ENCODE peak calls at places on chromosome 22, in nine cellular contexts. X is colonic mucosa, B is aorta, A is neural progenitor cell, G is caudate nucleus, N is RWPE1, F is heart left ventricle, E is A673, Q is brain microvascular endothelial cell. W is an unnamed sample.

GRCh38 chr22:40181323-40181722 is 3.6 kb downstream of the TNRC6B start:
- DNase-seq in B (no peak), A (no peak), N (no peak), X (no peak), F (no peak), E (no peak), G (no peak), Q (no peak), W (no peak)

GRCh38 chr22:25028841-25029141 is 76.3 kb downstream of the KIAA1671 start:
- DNase-seq in N (no peak), G (no peak), A (no peak), B (no peak), E (no peak), X (no peak), Q (no peak), F (no peak), W (no peak)

GRCh38 chr22:39661842-39662676 is 91.5 kb downstream of the CACNA1I start:
- DNase-seq in G (no peak), X (peak; percentile 80), A (peak; percentile 78), Q (no peak), E (peak; percentile 17), F (no peak), B (no peak), N (peak; percentile 58), W (no peak)

GRCh38 chr22:24526191-24526590 is 28.7 kb downstream of the GUCD1 start:
- DNase-seq in X (no peak), F (no peak), B (no peak), E (no peak), Q (no peak), N (no peak), G (no peak), A (no peak), W (no peak)

GRCh38 chr22:28920757-28921584 is 37.6 kb downstream of the ZNRF3 start:
- DNase-seq in N (no peak), G (no peak), X (no peak), Q (no peak), B (no peak), F (no peak), A (no peak), E (no peak), W (no peak)

GRCh38 chr22:31584804-31585160 is 77.2 kb downstream of the PISD start:
- DNase-seq in X (no peak), E (no peak), Q (no peak), F (no peak), B (no peak), A (no peak), G (no peak), N (no peak), W (no peak)

GRCh38 chr22:39115976-39116621 is 19.1 kb downstream of the APOBEC3H start:
- DNase-seq in E (no peak), Q (no peak), A (no peak), F (no peak), B (no peak), G (no peak), N (no peak), X (no peak), W (no peak)

GRCh38 chr22:26535499-26535898 is 23.2 kb upstream of the TFIP11 start:
- DNase-seq in X (no peak), B (no peak), E (no peak), G (no peak), F (no peak), N (no peak), A (no peak), Q (no peak), W (no peak)

GRCh38 chr22:27984001-27984695 is 65.1 kb upstream of the PITPNB start:
- DNase-seq in B (no peak), G (no peak), Q (no peak), X (no peak), N (no peak), E (no peak), A (no peak), F (no peak), W (no peak)

GRCh38 chr22:19879996-19880785 is 25.5 kb upstream of the GNB1L start:
- DNase-seq in G (no peak), B (peak; percentile 41), F (no peak), Q (no peak), N (no peak), X (no peak), E (no peak), A (no peak), W (no peak)

GRCh38 chr22:19879651-19879995 is 24.9 kb upstream of the GNB1L start:
- DNase-seq in N (no peak), Q (no peak), G (no peak), A (no peak), X (no peak), F (no peak), B (peak; percentile 44), E (no peak), W (peak; percentile 25)

GRCh38 chr22:19882446-19883381 is 28.0 kb upstream of the GNB1L start:
- DNase-seq in A (no peak), N (no peak), X (peak; percentile 16), E (no peak), Q (no peak), B (peak; percentile 40), G (no peak), F (no peak), W (no peak)

GRCh38 chr22:19879248-19879575 is 24.5 kb upstream of the GNB1L start:
- DNase-seq in Q (no peak), X (no peak), G (no peak), A (no peak), E (no peak), B (peak; percentile 41), F (no peak), N (no peak), W (no peak)

GRCh38 chr22:19880786-19881569 is 26.3 kb upstream of the GNB1L start:
- DNase-seq in B (peak; percentile 79), G (no peak), F (peak; percentile 58), N (peak; percentile 90), E (peak; percentile 97), Q (peak; percentile 98), X (peak; percentile 22), A (peak; percentile 96), W (peak; percentile 68)
- H3K27ac ChIP-seq in B (no peak overlapping the region), G (no peak overlapping the region), F (no peak overlapping the region), N (peak overlapping the region; percentile 99), E (peak overlapping the region; percentile 86), Q (peak overlapping the region; percentile 81), X (no peak overlapping the region), A (no peak overlapping the region), W (no peak overlapping the region)

GRCh38 chr22:21800552-21801303 is 65.1 kb upstream of the YPEL1 start:
- DNase-seq in G (no peak), F (no peak), A (no peak), Q (no peak), X (no peak), N (no peak), B (no peak), E (no peak), W (no peak)

GRCh38 chr22:21802673-21803072 is 64.8 kb downstream of the MAPK1 start:
- DNase-seq in X (no peak), F (no peak), N (no peak), G (no peak), B (no peak), A (no peak), Q (no peak), E (no peak), W (no peak)

GRCh38 chr22:21807545-21807944 is 59.9 kb downstream of the MAPK1 start:
- DNase-seq in B (no peak), A (no peak), X (no peak), E (no peak), G (no peak), F (no peak), Q (no peak), N (no peak), W (no peak)

GRCh38 chr22:21802056-21802455 is 65.4 kb downstream of the MAPK1 start:
- DNase-seq in F (no peak), X (no peak), E (no peak), Q (no peak), G (no peak), A (no peak), N (no peak), B (no peak), W (no peak)

GRCh38 chr22:21803859-21804258 is 63.6 kb downstream of the MAPK1 start:
- DNase-seq in X (no peak), F (no peak), A (no peak), Q (no peak), G (no peak), E (no peak), N (no peak), B (no peak), W (no peak)
- H3K27ac ChIP-seq in X (no peak overlapping the region), F (no peak overlapping the region), A (no peak overlapping the region), Q (no peak overlapping the region), G (peak overlapping the region; percentile 55), E (no peak overlapping the region), N (no peak overlapping the region), B (no peak overlapping the region), W (no peak overlapping the region)

GRCh38 chr22:37146507-37147180 is 3.1 kb downstream of the IL2RB start:
- DNase-seq in A (no peak), X (no peak), F (no peak), N (no peak), B (no peak), G (no peak), E (no peak), Q (no peak), W (no peak)
- H3K27ac ChIP-seq in A (no peak overlapping the region), X (no peak overlapping the region), F (no peak overlapping the region), N (no peak overlapping the region), B (no peak overlapping the region), G (no peak overlapping the region), E (no peak overlapping the region), Q (no peak overlapping the region), W (no peak overlapping the region)

GRCh38 chr22:19423906-19424500 is 7.5 kb downstream of the HIRA start:
- DNase-seq in F (no peak), X (no peak), A (no peak), Q (no peak), E (no peak), N (no peak), G (no peak), B (no peak), W (no peak)

GRCh38 chr22:19419086-19419463 is 12.5 kb downstream of the HIRA start:
- DNase-seq in G (no peak), F (no peak), A (no peak), X (no peak), Q (no peak), E (no peak), B (no peak), N (no peak), W (no peak)

GRCh38 chr22:19422440-19423301 is 8.9 kb downstream of the HIRA start:
- DNase-seq in F (no peak), A (no peak), Q (no peak), X (no peak), G (no peak), B (no peak), N (no peak), E (no peak), W (no peak)

GRCh38 chr22:19420321-19420720 is 11.2 kb downstream of the HIRA start:
- DNase-seq in Q (no peak), F (no peak), X (no peak), A (no peak), N (no peak), B (no peak), E (no peak), G (no peak), W (no peak)

GRCh38 chr22:19419464-19420178 is 11.9 kb downstream of the HIRA start:
- DNase-seq in X (no peak), Q (no peak), N (no peak), E (no peak), F (no peak), G (no peak), A (no peak), B (no peak), W (no peak)
- H3K27ac ChIP-seq in X (no peak overlapping the region), Q (no peak overlapping the region), N (no peak overlapping the region), E (no peak overlapping the region), F (peak overlapping the region; percentile 22), G (no peak overlapping the region), A (no peak overlapping the region), B (no peak overlapping the region), W (no peak overlapping the region)

W was measured in psoas muscle.